ENCODE peak calls at places on chromosome 14, in five cellular contexts. One of them, this sample, is unnamed.
A peak's percentile ranks its signal among the peaks of the same experiment; 100 is the strongest.

GRCh38 chr14:20365928-20366327 is 22.5 kb downstream of the PARP2 start:
- DNase-seq in mammary epithelial cell: no peak
- DNase-seq in brain microvascular endothelial cell: no peak
- DNase-seq in neural progenitor cell: no peak
- DNase-seq in GM23248: no peak
- DNase-seq in this sample: no peak

GRCh38 chr14:22997676-22998323 is 12.1 kb downstream of the C14orf93 start:
- DNase-seq in GM23248: no peak
- DNase-seq in neural progenitor cell: no peak
- DNase-seq in mammary epithelial cell: no peak
- DNase-seq in brain microvascular endothelial cell: no peak
- DNase-seq in this sample: no peak

GRCh38 chr14:20988717-20989116 is 1.1 kb upstream of the METTL17 start:
- DNase-seq in mammary epithelial cell: no peak
- DNase-seq in GM23248: peak; percentile 24
- DNase-seq in neural progenitor cell: no peak
- DNase-seq in brain microvascular endothelial cell: peak; percentile 43
- DNase-seq in this sample: no peak

GRCh38 chr14:61374284-61374683 is 52.9 kb downstream of the PRKCH start:
- DNase-seq in neural progenitor cell: no peak
- DNase-seq in brain microvascular endothelial cell: no peak
- DNase-seq in GM23248: no peak
- DNase-seq in mammary epithelial cell: no peak
- DNase-seq in this sample: no peak

GRCh38 chr14:94581127-94581999 is at the start of gene SERPINA5:
- DNase-seq in GM23248: peak; percentile 11
- DNase-seq in neural progenitor cell: peak; percentile 50
- DNase-seq in brain microvascular endothelial cell: peak; percentile 62
- DNase-seq in mammary epithelial cell: peak; percentile 7
- DNase-seq in this sample: peak; percentile 88

GRCh38 chr14:104370256-104370870 is 209.2 kb upstream of the C14orf180 start:
- DNase-seq in mammary epithelial cell: no peak
- DNase-seq in GM23248: no peak
- DNase-seq in neural progenitor cell: peak; percentile 72
- DNase-seq in brain microvascular endothelial cell: no peak
- DNase-seq in this sample: peak; percentile 39

GRCh38 chr14:61694039-61694438 is 1.3 kb upstream of the HIF1A start:
- DNase-seq in neural progenitor cell: no peak
- DNase-seq in brain microvascular endothelial cell: no peak
- DNase-seq in GM23248: no peak
- DNase-seq in mammary epithelial cell: no peak
- DNase-seq in this sample: no peak

GRCh38 chr14:74984241-74985027 is 18.3 kb upstream of the EIF2B2 start:
- DNase-seq in brain microvascular endothelial cell: no peak
- DNase-seq in neural progenitor cell: peak; percentile 41
- DNase-seq in mammary epithelial cell: no peak
- DNase-seq in GM23248: no peak
- DNase-seq in this sample: no peak

GRCh38 chr14:24804813-24805212 is 170.8 kb upstream of the GZMB start:
- DNase-seq in neural progenitor cell: no peak
- DNase-seq in mammary epithelial cell: no peak
- DNase-seq in brain microvascular endothelial cell: no peak
- DNase-seq in GM23248: peak; percentile 17
- DNase-seq in this sample: no peak

GRCh38 chr14:105205718-105206208 is 24.7 kb upstream of the NUDT14 start:
- DNase-seq in mammary epithelial cell: no peak
- DNase-seq in GM23248: peak; percentile 35
- DNase-seq in neural progenitor cell: no peak
- DNase-seq in brain microvascular endothelial cell: no peak
- DNase-seq in this sample: peak; percentile 66

GRCh38 chr14:93889739-93890138 is 37.4 kb upstream of the FAM181A start:
- DNase-seq in mammary epithelial cell: no peak
- DNase-seq in brain microvascular endothelial cell: no peak
- DNase-seq in GM23248: no peak
- DNase-seq in neural progenitor cell: no peak
- DNase-seq in this sample: no peak

GRCh38 chr14:58789106-58789505 is 151.3 kb downstream of the DACT1 start:
- DNase-seq in brain microvascular endothelial cell: no peak
- DNase-seq in GM23248: no peak
- DNase-seq in neural progenitor cell: no peak
- DNase-seq in mammary epithelial cell: no peak
- DNase-seq in this sample: no peak

GRCh38 chr14:61322799-61323290 is 1.5 kb downstream of the PRKCH start:
- DNase-seq in brain microvascular endothelial cell: no peak
- DNase-seq in mammary epithelial cell: peak; percentile 90
- DNase-seq in GM23248: peak; percentile 24
- DNase-seq in neural progenitor cell: no peak
- DNase-seq in this sample: no peak

GRCh38 chr14:104228716-104229620 is 90.6 kb downstream of the KIF26A start:
- DNase-seq in mammary epithelial cell: no peak
- DNase-seq in neural progenitor cell: no peak
- DNase-seq in GM23248: no peak
- DNase-seq in brain microvascular endothelial cell: no peak
- DNase-seq in this sample: no peak

GRCh38 chr14:84969501-84969900 is 560.4 kb upstream of the FLRT2 start:
- DNase-seq in brain microvascular endothelial cell: no peak
- DNase-seq in neural progenitor cell: no peak
- DNase-seq in mammary epithelial cell: peak; percentile 16
- DNase-seq in GM23248: no peak
- DNase-seq in this sample: no peak

GRCh38 chr14:53355581-53356112 is 202.5 kb upstream of the DDHD1 start:
- DNase-seq in brain microvascular endothelial cell: peak; percentile 60
- DNase-seq in GM23248: peak; percentile 65
- DNase-seq in mammary epithelial cell: peak; percentile 65
- DNase-seq in neural progenitor cell: peak; percentile 89
- DNase-seq in this sample: no peak

GRCh38 chr14:64702493-64703392 is 1.5 kb upstream of the PLEKHG3 start:
- DNase-seq in GM23248: no peak
- DNase-seq in mammary epithelial cell: peak; percentile 83
- DNase-seq in neural progenitor cell: peak; percentile 83
- DNase-seq in brain microvascular endothelial cell: no peak
- DNase-seq in this sample: peak; percentile 80

GRCh38 chr14:64671591-64671990 is 32.6 kb upstream of the PLEKHG3 start:
- DNase-seq in neural progenitor cell: peak; percentile 66
- DNase-seq in GM23248: peak; percentile 85
- DNase-seq in mammary epithelial cell: peak; percentile 60
- DNase-seq in brain microvascular endothelial cell: peak; percentile 49
- DNase-seq in this sample: no peak

GRCh38 chr14:60561845-60562746 is 53.1 kb downstream of the SIX6 start:
- DNase-seq in neural progenitor cell: peak; percentile 91
- DNase-seq in brain microvascular endothelial cell: peak; percentile 66
- DNase-seq in mammary epithelial cell: peak; percentile 47
- DNase-seq in GM23248: peak; percentile 93
- DNase-seq in this sample: peak; percentile 44

GRCh38 chr14:83712730-83713129 is 1817.2 kb upstream of the FLRT2 start:
- DNase-seq in neural progenitor cell: no peak
- DNase-seq in mammary epithelial cell: no peak
- DNase-seq in GM23248: no peak
- DNase-seq in brain microvascular endothelial cell: no peak
- DNase-seq in this sample: no peak

GRCh38 chr14:77376380-77376770 is 519 bp downstream of the TMED8 start:
- DNase-seq in neural progenitor cell: peak; percentile 43
- DNase-seq in mammary epithelial cell: no peak
- DNase-seq in brain microvascular endothelial cell: peak; percentile 7
- DNase-seq in GM23248: peak; percentile 56
- DNase-seq in this sample: peak; percentile 25

GRCh38 chr14:22226381-22226780 is 362.6 kb downstream of the DAD1 start:
- DNase-seq in brain microvascular endothelial cell: peak; percentile 53
- DNase-seq in mammary epithelial cell: peak; percentile 35
- DNase-seq in GM23248: peak; percentile 2
- DNase-seq in neural progenitor cell: peak; percentile 31
- DNase-seq in this sample: no peak

GRCh38 chr14:23492618-23493272 is 23.2 kb downstream of the NGDN start:
- DNase-seq in neural progenitor cell: no peak
- DNase-seq in brain microvascular endothelial cell: peak; percentile 9
- DNase-seq in GM23248: peak; percentile 53
- DNase-seq in mammary epithelial cell: no peak
- DNase-seq in this sample: no peak

GRCh38 chr14:75610839-75611238 is 32.4 kb downstream of the FLVCR2 start:
- DNase-seq in brain microvascular endothelial cell: peak; percentile 21
- DNase-seq in mammary epithelial cell: no peak
- DNase-seq in GM23248: peak; percentile 4
- DNase-seq in neural progenitor cell: no peak
- DNase-seq in this sample: no peak

GRCh38 chr14:99271288-99271941 is 582 bp downstream of the BCL11B start:
- DNase-seq in GM23248: no peak
- DNase-seq in neural progenitor cell: no peak
- DNase-seq in mammary epithelial cell: no peak
- DNase-seq in brain microvascular endothelial cell: no peak
- DNase-seq in this sample: no peak

GRCh38 chr14:99271951-99272668 is at the start of gene BCL11B:
- DNase-seq in brain microvascular endothelial cell: peak; percentile 87
- DNase-seq in mammary epithelial cell: peak; percentile 88
- DNase-seq in neural progenitor cell: peak; percentile 71
- DNase-seq in GM23248: peak; percentile 76
- DNase-seq in this sample: peak; percentile 56

GRCh38 chr14:99272669-99273024 is 650 bp upstream of the BCL11B start:
- DNase-seq in neural progenitor cell: no peak
- DNase-seq in brain microvascular endothelial cell: no peak
- DNase-seq in GM23248: no peak
- DNase-seq in mammary epithelial cell: no peak
- DNase-seq in this sample: no peak

GRCh38 chr14:99268776-99269510 is 3.1 kb downstream of the BCL11B start:
- DNase-seq in neural progenitor cell: peak; percentile 32
- DNase-seq in brain microvascular endothelial cell: no peak
- DNase-seq in mammary epithelial cell: no peak
- DNase-seq in GM23248: no peak
- DNase-seq in this sample: no peak

DNA sequence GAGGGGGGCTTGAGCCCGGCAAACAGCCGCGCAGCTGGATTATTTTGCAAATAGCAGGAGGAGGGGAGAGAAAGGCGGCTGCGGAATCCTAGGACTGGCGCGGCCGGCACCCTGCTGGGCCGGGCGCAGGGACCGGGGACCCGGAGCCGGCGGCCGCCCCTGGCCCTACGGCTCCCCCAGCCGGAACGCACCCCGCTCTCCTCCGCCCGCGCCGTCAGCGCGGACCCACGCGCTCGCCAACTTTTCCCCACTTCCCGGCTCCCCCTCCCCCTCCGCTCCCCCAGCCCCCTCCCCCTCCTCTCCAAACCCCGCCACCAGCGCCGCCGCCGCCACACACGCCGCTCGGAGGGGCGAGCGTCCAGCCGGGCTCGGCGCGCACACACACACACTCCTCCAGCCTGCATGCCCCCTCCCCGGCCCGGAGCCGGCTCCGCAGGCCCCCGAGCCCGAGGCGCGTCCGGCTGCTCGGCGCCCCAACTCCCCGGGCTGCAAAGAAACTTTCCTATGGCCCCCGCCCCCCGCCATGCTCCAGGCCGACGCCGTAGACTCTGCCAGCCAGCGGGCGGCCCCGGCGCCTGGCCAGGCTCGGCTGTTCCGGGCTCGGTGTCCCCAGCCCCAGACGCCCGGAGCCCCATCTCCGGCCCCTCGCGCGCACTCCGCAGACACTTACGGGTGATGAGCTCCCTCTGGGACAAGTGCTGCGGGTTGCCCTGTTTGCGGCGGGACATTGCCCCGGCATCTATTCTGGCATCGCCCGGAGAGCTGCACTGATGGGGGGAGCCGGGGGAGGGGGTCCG is 1.3 kb downstream of the BCL11B start:
- DNase-seq in GM23248: peak; percentile 9
- DNase-seq in brain microvascular endothelial cell: no peak
- DNase-seq in neural progenitor cell: peak; percentile 81
- DNase-seq in mammary epithelial cell: peak; percentile 29
- DNase-seq in this sample: no peak
- H3K27me3 ChIP-seq in GM23248: peaks cover 86% of the 10 kb centered on the region
- H3K27me3 ChIP-seq in brain microvascular endothelial cell: peaks cover 52% of the 10 kb centered on the region
- H3K27me3 ChIP-seq in neural progenitor cell: peaks cover 96% of the 10 kb centered on the region
- H3K27me3 ChIP-seq in mammary epithelial cell: no peaks in the 10 kb centered on the region
- H3K27me3 ChIP-seq in this sample: peaks cover 78% of the 10 kb centered on the region

GRCh38 chr14:71237556-71237955 is 330.3 kb downstream of the PCNX1 start:
- DNase-seq in brain microvascular endothelial cell: no peak
- DNase-seq in neural progenitor cell: no peak
- DNase-seq in mammary epithelial cell: no peak
- DNase-seq in GM23248: no peak
- DNase-seq in this sample: no peak

GRCh38 chr14:71238835-71239234 is 331.6 kb downstream of the PCNX1 start:
- DNase-seq in mammary epithelial cell: no peak
- DNase-seq in neural progenitor cell: no peak
- DNase-seq in brain microvascular endothelial cell: no peak
- DNase-seq in GM23248: peak; percentile 16
- DNase-seq in this sample: no peak

GRCh38 chr14:71242237-71242748 is 335.0 kb downstream of the PCNX1 start:
- DNase-seq in neural progenitor cell: no peak
- DNase-seq in brain microvascular endothelial cell: peak; percentile 31
- DNase-seq in mammary epithelial cell: no peak
- DNase-seq in GM23248: peak; percentile 89
- DNase-seq in this sample: no peak

GRCh38 chr14:71240866-71241520 is 333.7 kb downstream of the PCNX1 start:
- DNase-seq in GM23248: no peak
- DNase-seq in mammary epithelial cell: peak; percentile 51
- DNase-seq in neural progenitor cell: no peak
- DNase-seq in brain microvascular endothelial cell: no peak
- DNase-seq in this sample: no peak

GRCh38 chr14:71240154-71240553 is 332.9 kb downstream of the PCNX1 start:
- DNase-seq in mammary epithelial cell: no peak
- DNase-seq in brain microvascular endothelial cell: no peak
- DNase-seq in GM23248: no peak
- DNase-seq in neural progenitor cell: no peak
- DNase-seq in this sample: no peak
- H3K4me3 ChIP-seq in mammary epithelial cell: no peak overlapping the region
- H3K4me3 ChIP-seq in brain microvascular endothelial cell: no peak overlapping the region
- H3K4me3 ChIP-seq in GM23248: no peak overlapping the region
- H3K4me3 ChIP-seq in neural progenitor cell: no peak overlapping the region
- H3K4me3 ChIP-seq in this sample: no peak overlapping the region

GRCh38 chr14:102084931-102085330 is 1.9 kb downstream of the HSP90AA1 start:
- DNase-seq in GM23248: no peak
- DNase-seq in brain microvascular endothelial cell: no peak
- DNase-seq in mammary epithelial cell: no peak
- DNase-seq in neural progenitor cell: no peak
- DNase-seq in this sample: no peak
- H3K27ac ChIP-seq in GM23248: no peak overlapping the region
- H3K27ac ChIP-seq in brain microvascular endothelial cell: no peak overlapping the region
- H3K27ac ChIP-seq in mammary epithelial cell: no peak overlapping the region
- H3K27ac ChIP-seq in neural progenitor cell: no peak overlapping the region
- H3K27ac ChIP-seq in this sample: no peak overlapping the region

DNA sequence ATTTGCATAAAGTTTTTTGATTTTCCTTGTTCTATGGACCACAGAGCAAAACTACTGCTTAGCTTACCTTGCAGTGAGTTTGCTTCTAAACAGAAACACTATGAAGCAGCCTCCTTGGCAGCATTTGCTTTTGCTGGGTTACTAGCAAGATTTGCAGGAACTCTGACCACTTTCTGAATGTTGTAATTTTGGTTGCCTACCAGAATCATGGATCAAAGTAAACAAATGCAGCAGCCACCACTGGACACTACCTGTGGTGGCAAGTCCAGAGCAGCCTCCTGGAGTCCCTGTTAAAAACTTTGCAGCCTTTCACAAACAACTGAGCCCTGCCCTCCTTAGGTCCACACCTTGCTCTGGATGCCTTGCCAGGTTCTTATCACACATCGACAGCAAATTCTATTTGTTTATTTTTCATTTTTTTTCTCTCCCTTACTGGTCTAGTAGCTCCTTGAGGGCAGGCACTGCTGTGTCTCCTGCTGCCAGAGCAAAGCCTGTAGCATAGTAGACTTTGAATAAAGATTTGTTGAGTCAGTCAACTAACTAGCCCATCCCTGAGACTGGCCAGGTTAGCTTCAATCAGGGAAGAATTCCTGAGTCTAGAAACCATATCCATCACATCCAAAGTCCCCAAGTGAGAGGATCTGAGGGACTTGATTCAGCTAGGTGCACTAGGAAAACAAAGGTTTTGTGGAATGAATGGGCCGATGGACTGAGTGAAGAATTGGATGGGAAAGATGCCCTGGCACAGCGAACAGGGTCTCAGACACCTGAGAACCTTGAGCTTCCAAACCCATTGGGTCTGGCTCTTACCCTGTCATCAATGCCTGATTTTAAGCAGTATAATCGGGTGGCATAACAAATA is 5.7 kb downstream of the TTC6 start:
- DNase-seq in GM23248: no peak
- DNase-seq in neural progenitor cell: no peak
- DNase-seq in mammary epithelial cell: no peak
- DNase-seq in brain microvascular endothelial cell: no peak
- DNase-seq in this sample: peak; percentile 58
- H3K27me3 ChIP-seq in GM23248: peaks cover 99% of the 10 kb centered on the region
- H3K27me3 ChIP-seq in neural progenitor cell: peaks cover 100% of the 10 kb centered on the region
- H3K27me3 ChIP-seq in mammary epithelial cell: peaks cover 56% of the 10 kb centered on the region
- H3K27me3 ChIP-seq in brain microvascular endothelial cell: peaks cover 88% of the 10 kb centered on the region
- H3K27me3 ChIP-seq in this sample: peaks cover 7% of the 10 kb centered on the region